ENCODE peak calls at places on chromosome 15, in nine cellular contexts. W, S, Y, V, J, H, C, Z and B are unnamed samples.

GRCh38 chr15:31344266-31344665 is 17.6 kb downstream of the KLF13 start:
- DNase-seq in W (no peak), S (peak; percentile 48), Y (no peak), V (peak; percentile 75), J (no peak), H (no peak), C (no peak), Z (no peak), B (no peak)

GRCh38 chr15:79209690-79210089 is 72.8 kb upstream of the ANKRD34C start:
- DNase-seq in W (no peak), S (no peak), Y (no peak), V (no peak), J (no peak), H (no peak), C (no peak), Z (no peak), B (no peak)

GRCh38 chr15:91384189-91384720 is 284.2 kb downstream of the SV2B start:
- DNase-seq in W (no peak), S (no peak), Y (no peak), V (no peak), J (no peak), H (no peak), C (no peak), Z (no peak), B (no peak)

GRCh38 chr15:31228980-31229826 is 97.4 kb upstream of the KLF13 start:
- DNase-seq in W (no peak), S (peak; percentile 59), Y (no peak), V (peak; percentile 87), J (no peak), H (no peak), C (no peak), Z (no peak), B (no peak)

GRCh38 chr15:99315636-99316035 is 64.4 kb downstream of the LRRC28 start:
- DNase-seq in W (no peak), S (no peak), Y (no peak), V (no peak), J (no peak), H (peak; percentile 22), C (no peak), Z (no peak), B (no peak)

GRCh38 chr15:80599359-80599758 is 95.8 kb upstream of the ABHD17C start:
- DNase-seq in W (no peak), S (no peak), Y (peak; percentile 86), V (no peak), J (no peak), H (no peak), C (peak; percentile 78), Z (peak; percentile 53), B (peak; percentile 66)

GRCh38 chr15:90225504-90226234 is 8.1 kb downstream of the CIB1 start:
- DNase-seq in W (no peak), S (no peak), Y (no peak), V (no peak), J (no peak), H (no peak), C (no peak), Z (no peak), B (no peak)

GRCh38 chr15:26729030-26729429 is 43.8 kb downstream of the GABRB3 start:
- DNase-seq in W (no peak), S (no peak), Y (no peak), V (no peak), J (no peak), H (no peak), C (no peak), Z (no peak), B (no peak)

GRCh38 chr15:51736069-51736468 is 1.4 kb downstream of the LYSMD2 start:
- DNase-seq in W (no peak), S (no peak), Y (no peak), V (no peak), J (no peak), H (no peak), C (no peak), Z (no peak), B (no peak)

GRCh38 chr15:51623386-51623938 is 891 bp upstream of the DMXL2 start:
- DNase-seq in W (no peak), S (peak; percentile 34), Y (no peak), V (no peak), J (no peak), H (no peak), C (no peak), Z (no peak), B (peak; percentile 11)

GRCh38 chr15:50506121-50506520 is 40.3 kb downstream of the USP50 start:
- DNase-seq in W (no peak), S (peak; percentile 7), Y (no peak), V (peak; percentile 83), J (no peak), H (no peak), C (no peak), Z (no peak), B (peak; percentile 61)

GRCh38 chr15:57861805-57862586 is 155.5 kb downstream of the POLR2M start:
- DNase-seq in W (no peak), S (peak; percentile 5), Y (peak; percentile 64), V (no peak), J (no peak), H (no peak), C (peak; percentile 92), Z (peak; percentile 10), B (peak; percentile 82)

DNA sequence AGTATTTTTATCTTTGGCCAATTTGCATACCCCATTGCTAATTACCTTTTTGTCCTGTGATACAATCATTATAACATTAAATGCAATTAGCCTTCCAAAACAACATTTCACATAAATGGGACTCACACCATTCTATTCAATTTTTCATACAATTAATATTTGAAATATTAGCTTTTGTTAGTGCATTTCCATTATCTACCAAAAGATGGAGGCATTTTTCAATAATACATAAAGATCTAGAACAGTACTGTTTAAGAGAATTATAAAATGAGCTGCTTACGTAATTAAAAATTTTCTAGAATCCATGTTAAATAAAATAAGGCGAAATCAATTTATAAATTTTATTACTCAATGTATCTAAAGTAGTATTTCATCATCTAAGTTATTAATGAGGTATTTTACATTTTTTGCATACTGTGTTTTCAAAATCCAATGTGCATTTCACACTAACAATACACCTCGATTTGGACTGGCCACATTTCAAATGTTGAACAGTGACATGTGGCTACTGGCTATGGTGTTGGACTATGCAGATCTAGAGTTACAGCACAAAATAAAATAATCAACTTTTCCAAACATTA is 74.3 kb downstream of the TJP1 start:
- DNase-seq in W (no peak), S (no peak), Y (peak; percentile 37), V (no peak), J (no peak), H (peak; percentile 8), C (peak; percentile 36), Z (no peak), B (peak; percentile 41)
- TF ChIP-seq CTCF in W (no peak), S (peak; percentile 38), Y (peak; percentile 50), V (peak; percentile 33), J (no peak), H (peak; percentile 57), C (peak; percentile 46), Z (peak; percentile 46), B (peak; percentile 50)

DNA sequence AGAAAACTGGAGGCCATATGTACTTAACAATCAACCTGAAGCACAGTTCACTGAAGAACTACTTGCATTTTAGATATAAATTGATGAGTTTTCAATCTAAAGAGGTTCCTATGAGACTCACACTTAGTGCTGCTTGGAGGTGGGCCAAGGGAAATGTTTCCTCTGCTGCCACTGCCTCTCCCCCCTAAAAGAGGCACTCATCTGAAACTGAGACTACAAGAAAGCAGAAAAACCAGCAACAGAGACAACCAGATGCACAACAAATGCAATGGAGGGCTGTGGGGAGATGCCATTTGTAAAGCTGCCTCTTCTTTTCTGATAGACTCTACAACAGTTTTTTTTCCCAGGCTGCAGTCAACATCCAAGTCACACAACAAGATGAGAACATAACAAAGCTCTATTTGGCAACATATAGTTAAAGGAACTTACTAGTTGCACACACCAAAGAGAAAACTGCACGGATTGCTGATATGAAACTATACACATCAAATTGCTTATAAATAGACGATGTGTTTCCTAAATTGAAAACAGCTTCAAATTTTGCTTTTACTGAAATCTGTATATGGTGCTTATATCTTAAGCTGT is 11.1 kb downstream of the TSPAN3 start:
- DNase-seq in W (no peak), S (no peak), Y (peak; percentile 15), V (no peak), J (no peak), H (no peak), C (no peak), Z (no peak), B (peak; percentile 52)
- H3K4me3 ChIP-seq in W (no peak overlapping the region), S (no peak overlapping the region), Y (no peak overlapping the region), V (no peak overlapping the region), J (no peak overlapping the region), H (no peak overlapping the region), C (no peak overlapping the region), Z (no peak overlapping the region), B (no peak overlapping the region)

DNA sequence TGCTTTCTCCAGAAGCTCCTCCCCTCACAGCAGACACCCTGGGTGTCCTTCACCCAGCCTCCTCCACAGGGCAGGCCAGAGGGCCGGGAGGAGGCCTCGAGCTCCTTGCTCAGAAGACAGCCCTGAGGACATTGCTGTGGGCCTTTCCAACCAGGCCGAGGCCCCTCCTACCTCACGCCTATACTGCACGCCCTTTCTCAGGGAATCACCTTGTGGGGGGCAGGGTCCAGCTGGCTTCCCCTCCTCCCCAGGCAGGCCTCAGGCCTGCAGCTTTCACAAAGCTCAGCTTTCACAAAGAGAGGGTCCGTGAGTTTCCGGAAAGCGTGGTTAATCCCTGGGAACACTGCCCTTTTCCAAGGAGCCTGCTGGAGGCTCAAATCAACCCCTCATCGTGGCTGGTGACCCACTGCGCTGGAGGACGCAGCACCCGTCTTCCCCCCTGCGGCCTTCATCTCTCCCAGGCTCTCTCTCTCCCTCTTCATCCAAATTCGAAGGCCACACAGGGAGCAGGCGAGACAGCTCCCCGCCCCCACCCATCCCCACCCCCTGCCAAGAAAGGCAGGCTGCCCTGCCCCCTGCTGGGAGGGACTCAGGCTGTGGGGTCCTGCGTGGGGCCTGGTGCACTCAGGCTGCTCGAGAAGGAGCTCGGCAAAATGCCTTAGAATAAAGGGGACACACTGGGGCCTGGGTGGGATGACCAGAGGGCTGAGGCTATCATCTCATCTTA is 79.4 kb downstream of the OCA2 start:
- DNase-seq in W (no peak), S (no peak), Y (no peak), V (no peak), J (no peak), H (no peak), C (no peak), Z (no peak), B (no peak)
- TF ChIP-seq CTCF in W (no peak), S (no peak), Y (no peak), V (no peak), J (no peak), H (no peak), C (no peak), Z (no peak), B (no peak)

GRCh38 chr15:65837301-65838283 is 31.7 kb upstream of the RAB11A start:
- DNase-seq in W (no peak), S (no peak), Y (no peak), V (no peak), J (no peak), H (no peak), C (no peak), Z (no peak), B (no peak)
- H3K4me3 ChIP-seq in W (no peak overlapping the region), S (no peak overlapping the region), Y (no peak overlapping the region), V (no peak overlapping the region), J (no peak overlapping the region), H (no peak overlapping the region), C (no peak overlapping the region), Z (no peak overlapping the region), B (no peak overlapping the region)

DNA sequence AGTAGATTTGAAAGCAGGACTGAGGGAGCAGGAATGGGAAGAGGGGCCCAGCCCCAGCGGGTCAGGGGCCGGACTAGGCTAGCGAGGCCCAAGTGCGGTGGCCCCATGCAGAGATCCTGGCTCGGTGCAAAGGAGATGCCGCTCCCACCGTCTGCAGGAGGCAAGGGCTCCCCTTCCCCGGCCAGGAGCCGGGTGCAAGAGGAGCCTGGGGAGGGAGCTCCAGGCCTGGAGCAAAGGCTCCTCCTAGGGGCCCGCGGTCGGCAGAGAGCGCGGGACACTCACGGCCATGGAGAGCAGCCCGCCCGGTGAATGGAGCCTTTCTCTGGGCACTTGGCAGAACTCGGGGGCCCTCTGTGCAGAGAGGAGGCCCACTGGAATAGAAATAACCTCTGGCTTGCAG is 43.2 kb upstream of the USP3 start:
- DNase-seq in W (no peak), S (no peak), Y (no peak), V (no peak), J (no peak), H (no peak), C (no peak), Z (no peak), B (no peak)
- TF ChIP-seq CTCF in W (no peak), S (no peak), Y (no peak), V (no peak), J (no peak), H (no peak), C (no peak), Z (no peak), B (peak; percentile 46)